ENCODE peak calls at places on chromosomes 2 and 18, in four cellular contexts. A is pancreas; T is naive thymus-derived CD4-positive, alpha-beta T cell; Y is CD8-positive, alpha-beta memory T cell. B is an unnamed sample.

GRCh38 chr18:79489048-79489899 is 93.5 kb downstream of the NFATC1 start:
- DNase-seq in A (no peak), T (no peak), Y (no peak), B (peak)

GRCh38 chr2:183967756-183968155 is 630.6 kb upstream of the ZNF804A start:
- DNase-seq in Y (no peak), A (no peak), T (no peak), B (no peak)

GRCh38 chr2:111200333-111200879 is 79.7 kb downstream of the BCL2L11 start:
- DNase-seq in A (no peak), T (peak), Y (no peak), B (no peak)

GRCh38 chr2:177245010-177245422 is 19.5 kb downstream of the NFE2L2 start:
- DNase-seq in A (no peak), Y (no peak), T (no peak), B (no peak)

GRCh38 chr2:70440621-70441020 is 113.0 kb downstream of the TGFA start:
- DNase-seq in T (no peak), A (no peak), Y (peak), B (no peak)

GRCh38 chr2:189860161-189860560 is 75.9 kb downstream of the PMS1 start:
- DNase-seq in Y (no peak), A (no peak), T (no peak), B (no peak)

GRCh38 chr2:159799833-159800232 is 1.8 kb upstream of the CD302 start:
- DNase-seq in A (no peak), T (no peak), Y (no peak), B (no peak)

GRCh38 chr2:233416706-233417105 is 62.4 kb downstream of the DGKD start:
- DNase-seq in Y (no peak), A (no peak), T (no peak), B (no peak)

GRCh38 chr2:70188460-70188859 is 2.4 kb downstream of the C2orf42 start:
- DNase-seq in Y (no peak), T (no peak), A (no peak), B (no peak)

GRCh38 chr2:176063958-176064357 is 19.8 kb downstream of the EVX2 start:
- DNase-seq in T (no peak), Y (no peak), A (no peak), B (no peak)

GRCh38 chr18:267380-267687 is 513 bp downstream of the THOC1 start:
- DNase-seq in A (no peak), T (no peak), Y (no peak), B (no peak)

GRCh38 chr18:3995476-3996102 is 459.5 kb downstream of the DLGAP1 start:
- DNase-seq in A (peak), T (peak), Y (peak), B (no peak)

GRCh38 chr2:20998972-20999905 is 44.6 kb downstream of the APOB start:
- DNase-seq in A (no peak), Y (no peak), T (no peak), B (no peak)

GRCh38 chr18:8508320-8508719 is 100.9 kb upstream of the RAB12 start:
- DNase-seq in A (no peak), Y (no peak), T (no peak), B (no peak)

GRCh38 chr2:138028538-138028937 is 64.3 kb downstream of the HNMT start:
- DNase-seq in T (no peak), Y (no peak), A (no peak), B (no peak)

GRCh38 chr2:165348441-165348840 is 109.2 kb downstream of the SCN2A start:
- DNase-seq in A (no peak), T (no peak), Y (no peak), B (no peak)

GRCh38 chr2:198232281-198232680 is 427.9 kb downstream of the PLCL1 start:
- DNase-seq in Y (no peak), A (no peak), T (no peak), B (no peak)

GRCh38 chr18:49967171-49967570 is 153.8 kb upstream of the ACAA2 start:
- DNase-seq in A (peak), Y (no peak), T (no peak), B (no peak)

GRCh38 chr18:74897971-74898657 is 300.4 kb downstream of the ZNF407 start:
- DNase-seq in Y (no peak), A (no peak), T (no peak), B (no peak)

GRCh38 chr2:130755234-130756040 is at the start of gene AMER3:
- DNase-seq in Y (no peak), T (no peak), A (peak), B (no peak)

GRCh38 chr2:162071016-162071415 is 3.0 kb downstream of the DPP4 start:
- DNase-seq in A (no peak), Y (no peak), T (no peak), B (no peak)

GRCh38 chr2:231069379-231070054 is 12.8 kb downstream of the PSMD1 start:
- DNase-seq in T (no peak), A (no peak), Y (no peak), B (no peak)

GRCh38 chr2:151315381-151315903 is 26.0 kb upstream of the NMI start:
- DNase-seq in A (no peak), Y (no peak), T (no peak), B (peak)

GRCh38 chr2:28161466-28161865 is 231.2 kb upstream of the FOSL2 start:
- DNase-seq in A (no peak), Y (no peak), T (no peak), B (no peak)

GRCh38 chr18:27413495-27414401 is 228.6 kb upstream of the CHST9 start:
- DNase-seq in T (no peak), A (peak), Y (no peak), B (peak)

GRCh38 chr2:207356604-207357003 is 173.2 kb upstream of the CREB1 start:
- DNase-seq in A (no peak), T (no peak), Y (no peak), B (no peak)

GRCh38 chr2:105907159-105907558 is 162.4 kb downstream of the NCK2 start:
- DNase-seq in A (no peak), Y (no peak), T (no peak), B (no peak)

GRCh38 chr2:130819915-130820861 is 16.5 kb upstream of the ARHGEF4 start:
- DNase-seq in Y (no peak), A (no peak), T (no peak), B (peak)

GRCh38 chr2:95734976-95735890 is 143.4 kb downstream of the TRIM43 start:
- DNase-seq in T (no peak), A (no peak), Y (no peak), B (no peak)

GRCh38 chr18:26745288-26745975 is 120.1 kb downstream of the AQP4 start:
- DNase-seq in T (no peak), Y (no peak), A (peak), B (no peak)

GRCh38 chr18:28013064-28013463 is 163.9 kb downstream of the CDH2 start:
- DNase-seq in Y (no peak), A (no peak), T (no peak), B (no peak)

GRCh38 chr2:8219631-8220393 is 462.0 kb upstream of the ID2 start:
- DNase-seq in T (no peak), A (no peak), Y (no peak), B (no peak)

GRCh38 chr2:46160326-46160725 is 136.9 kb upstream of the EPAS1 start:
- DNase-seq in A (no peak), T (no peak), Y (no peak), B (no peak)

GRCh38 chr2:46161329-46161728 is 135.9 kb upstream of the EPAS1 start:
- DNase-seq in T (no peak), A (no peak), Y (no peak), B (no peak)

GRCh38 chr2:46163031-46163430 is 134.2 kb upstream of the EPAS1 start:
- DNase-seq in Y (no peak), T (no peak), A (no peak), B (no peak)

GRCh38 chr2:46162329-46162870 is 134.8 kb upstream of the EPAS1 start:
- DNase-seq in Y (no peak), A (no peak), T (no peak), B (no peak)

GRCh38 chr2:46161921-46162320 is 135.3 kb upstream of the EPAS1 start:
- DNase-seq in T (no peak), A (no peak), Y (no peak), B (no peak)
- H3K27ac ChIP-seq in T (no peak), A (no peak), Y (no peak), B (no peak)

GRCh38 chr2:178542161-178542560 is 61.9 kb downstream of the PLEKHA3 start:
- DNase-seq in Y (no peak), A (no peak), T (no peak), B (no peak)
- H3K27ac ChIP-seq in Y (no peak), A (no peak), T (no peak), B (no peak)

DNA sequence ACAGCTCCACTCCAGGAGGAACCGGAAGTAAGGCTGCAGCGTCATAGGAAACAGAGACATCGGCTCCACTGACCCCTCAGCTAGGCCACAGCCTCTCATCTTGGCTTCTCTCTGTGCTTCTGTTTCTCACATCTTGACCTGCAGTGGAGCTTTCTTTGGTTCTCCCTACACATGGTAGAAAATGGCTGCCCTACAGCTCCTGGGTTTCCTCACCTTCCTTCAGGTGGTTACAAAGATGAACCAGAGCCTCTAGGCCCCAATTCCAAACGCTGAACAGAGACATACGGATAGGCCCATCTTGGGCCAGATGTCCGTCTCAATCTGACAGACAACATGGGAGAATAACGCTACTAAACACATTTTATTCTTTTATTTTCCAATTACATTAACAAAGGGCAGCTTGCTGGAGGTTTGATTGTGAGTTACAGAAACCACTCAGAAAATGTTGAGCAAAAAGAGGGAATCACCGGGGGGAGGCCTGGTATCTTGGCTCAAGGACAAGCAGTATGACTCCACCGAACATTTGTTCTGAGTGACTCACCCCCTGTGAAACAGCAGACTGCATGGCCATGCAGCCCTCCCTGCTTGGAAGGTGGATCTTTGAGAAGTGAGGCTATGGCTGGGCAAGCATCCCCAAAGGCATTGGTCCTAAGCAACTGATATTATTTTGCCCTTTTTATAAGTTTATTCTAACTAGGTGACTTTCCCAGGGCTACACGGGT is 303.5 kb downstream of the CDCA7 start:
- DNase-seq in A (no peak), T (no peak), Y (no peak), B (no peak)
- H3K27ac ChIP-seq in A (no peak), T (no peak), Y (no peak), B (no peak)

DNA sequence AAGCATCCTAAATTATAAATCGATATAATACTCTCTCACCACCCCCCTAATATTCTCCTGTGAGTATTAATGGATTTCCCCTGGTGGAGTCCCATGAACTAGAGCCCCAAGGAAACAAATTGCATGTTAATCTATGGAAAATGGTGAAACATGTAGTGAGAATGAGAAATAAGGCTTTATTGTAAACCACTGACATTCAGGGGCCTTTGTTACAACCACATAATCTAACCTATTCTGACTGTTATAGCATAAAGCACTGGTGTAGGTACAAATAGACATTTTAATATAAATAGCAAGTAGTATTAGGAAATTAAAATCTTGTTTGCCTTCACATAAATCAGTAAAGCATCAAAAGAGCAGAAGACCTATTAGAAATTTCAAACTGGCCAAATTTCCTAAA is 65.3 kb upstream of the TLK1 start:
- DNase-seq in T (no peak), Y (no peak), A (no peak), B (no peak)
- H3K27ac ChIP-seq in T (no peak), Y (no peak), A (no peak), B (no peak)

GRCh38 chr2:60070851-60071250 is 482.6 kb downstream of the BCL11A start:
- DNase-seq in Y (no peak), A (no peak), T (no peak), B (no peak)
- H3K27ac ChIP-seq in Y (no peak), A (no peak), T (no peak), B (no peak)

GRCh38 chr2:123769001-123769400 is 256.1 kb upstream of the CNTNAP5 start:
- DNase-seq in T (no peak), A (no peak), Y (no peak), B (no peak)
- H3K27ac ChIP-seq in T (no peak), A (no peak), Y (no peak), B (no peak)

B was measured in ovary.